ENCODE peak calls at places on chromosomes 7 and 10, in five cellular contexts. U is A549, I is WTC11, G is GM12878, N is HepG2. D is an unnamed sample.
A peak's percentile ranks its signal among the peaks of the same experiment; 100 is the strongest.

GRCh38 chr10:114616103-114616502 is 42.0 kb downstream of the ABLIM1 start:
- DNase-seq in N (no peak), I (no peak), U (no peak), G (no peak), D (no peak)

GRCh38 chr7:153381275-153382119 is 621.9 kb downstream of the ACTR3B start:
- DNase-seq in G (no peak), U (peak; percentile 38), I (peak; percentile 10), N (peak; percentile 28), D (peak; percentile 85)

GRCh38 chr10:84429926-84430520 is 101.6 kb downstream of the CCSER2 start:
- DNase-seq in N (peak; percentile 69), U (peak; percentile 68), G (peak; percentile 31), I (peak; percentile 89), D (peak; percentile 61)

GRCh38 chr7:30906014-30906413 is 5.6 kb upstream of the AQP1 start:
- DNase-seq in I (no peak), N (no peak), U (no peak), G (no peak), D (no peak)

GRCh38 chr10:28137907-28138880 is 139.3 kb upstream of the ODAD2 start:
- DNase-seq in U (no peak), G (no peak), N (no peak), I (no peak), D (no peak)

GRCh38 chr10:64484931-64485330 is 963.7 kb downstream of the REEP3 start:
- DNase-seq in U (no peak), G (no peak), I (no peak), N (no peak), D (no peak)

GRCh38 chr7:32536585-32536984 is 41.3 kb downstream of the AVL9 start:
- DNase-seq in G (no peak), N (no peak), I (no peak), U (peak; percentile 43), D (no peak)

GRCh38 chr7:98760201-98760651 is 109.6 kb downstream of the TMEM130 start:
- DNase-seq in U (no peak), G (no peak), N (no peak), I (no peak), D (no peak)

GRCh38 chr7:158973440-158973839 is 117.1 kb downstream of the DYNC2I1 start:
- DNase-seq in I (peak; percentile 72), N (no peak), G (peak; percentile 3), U (peak; percentile 33), D (peak; percentile 64)

GRCh38 chr10:132075909-132076577 is 10.3 kb downstream of the JAKMIP3 start:
- DNase-seq in N (no peak), G (no peak), U (no peak), I (no peak), D (no peak)

GRCh38 chr7:2217206-2217605 is 15.5 kb downstream of the MAD1L1 start:
- DNase-seq in N (no peak), U (no peak), I (no peak), G (no peak), D (no peak)
- TF ChIP-seq ESRRA in N (no peak), U (no peak), I (no peak), G (no peak), D (no peak)

DNA sequence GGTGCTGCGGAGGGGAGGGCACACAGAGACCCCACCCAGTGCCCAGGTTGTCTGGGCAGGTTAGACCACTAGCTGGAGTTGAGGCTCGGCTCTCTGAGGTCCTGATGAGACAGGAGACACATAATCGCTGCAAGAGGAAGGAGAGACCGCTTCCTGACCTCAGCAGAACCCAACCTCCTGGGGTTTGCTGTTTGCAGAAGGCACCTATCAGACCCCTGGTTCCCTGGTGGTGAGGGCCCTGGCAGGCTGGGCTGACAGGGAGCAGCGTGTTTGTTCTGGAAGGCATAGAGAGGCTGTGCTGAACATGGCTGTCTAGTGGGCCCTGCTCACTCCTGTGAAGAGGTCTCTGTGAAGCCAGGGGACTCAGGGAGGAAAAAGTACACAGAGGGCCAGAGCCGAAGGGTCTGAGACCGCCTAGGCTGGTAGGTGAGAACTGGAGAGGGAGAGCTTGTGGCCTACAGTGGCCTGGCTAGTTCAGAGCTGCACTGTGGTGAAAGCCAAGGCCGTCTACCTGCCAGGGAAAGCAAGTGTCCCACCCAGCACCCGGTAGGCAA is 39.4 kb upstream of the NPFFR1 start:
- DNase-seq in I (no peak), N (no peak), G (no peak), U (no peak), D (no peak)
- TF ChIP-seq ESRRA in I (no peak), N (no peak), G (no peak), U (no peak), D (no peak)

DNA sequence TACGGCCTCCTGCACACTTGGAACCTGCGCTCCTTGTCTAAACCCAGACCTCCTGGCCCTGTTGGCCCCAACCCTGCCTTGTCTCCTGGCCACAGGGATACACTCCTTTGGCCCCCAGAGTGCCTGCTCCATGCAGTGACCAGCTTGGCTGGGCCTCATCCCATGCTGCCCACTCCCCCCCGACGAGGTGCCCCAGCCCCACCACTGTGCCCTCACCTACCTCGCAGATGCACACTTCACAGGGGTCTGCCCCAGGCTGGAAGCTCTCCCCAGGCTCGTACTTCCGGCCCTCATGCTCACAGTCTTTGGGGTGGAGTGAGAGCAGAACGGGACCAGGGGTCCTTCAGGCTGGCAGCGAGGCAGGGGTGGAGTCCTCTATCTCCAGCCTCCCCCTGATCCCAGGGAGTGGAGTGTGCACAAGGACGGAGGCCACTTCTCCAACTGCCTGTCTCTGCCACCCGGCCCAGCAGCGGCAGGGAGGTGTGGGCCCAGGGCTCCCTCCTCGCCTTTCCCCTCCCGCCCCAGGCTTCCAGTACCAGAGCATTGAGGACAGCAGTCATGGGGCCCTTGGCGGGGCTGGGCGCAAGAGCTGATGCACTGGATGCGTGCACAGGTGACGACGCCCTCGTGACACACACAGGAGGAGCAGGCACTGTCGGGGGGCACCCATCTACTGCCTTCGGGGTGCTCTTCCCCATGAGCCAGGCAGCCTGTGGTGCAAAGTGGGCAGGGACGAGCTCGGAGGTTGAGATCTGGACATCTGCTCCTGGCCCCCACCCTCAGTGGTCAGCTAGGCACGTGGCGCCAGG is 22.1 kb downstream of the ATP6V1F start:
- DNase-seq in G (no peak), I (no peak), N (no peak), U (no peak), D (no peak)
- TF ChIP-seq ESRRA in G (no peak), I (no peak), N (no peak), U (no peak), D (no peak)

DNA sequence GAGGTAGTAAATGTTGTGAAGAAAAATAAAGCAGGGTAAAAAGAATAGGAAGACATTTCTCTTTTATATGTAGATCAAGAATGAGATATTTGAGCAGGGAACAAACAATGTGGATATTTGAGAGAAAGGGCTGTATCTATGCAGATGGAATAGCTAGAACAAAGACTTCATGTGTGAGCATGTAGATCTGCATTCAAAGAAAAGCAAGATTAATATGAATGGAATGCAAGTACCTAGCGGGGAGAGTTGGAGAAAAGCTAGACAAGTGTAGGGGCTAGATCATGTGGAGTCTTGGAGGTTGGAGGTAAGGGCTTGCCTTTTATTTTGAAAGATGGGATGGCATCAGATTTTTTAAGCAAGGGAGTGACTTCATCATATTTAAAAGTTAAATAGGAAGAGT is 27.1 kb downstream of the SHOC2 start:
- DNase-seq in U (no peak), G (no peak), I (no peak), N (no peak), D (no peak)
- TF ChIP-seq ESRRA in U (no peak), G (no peak), I (no peak), N (no peak), D (no peak)